ENCODE peak calls at places on chromosomes 7 and 10, in six cellular contexts. D, U, B, Q, C and T are unnamed samples.

GRCh38 chr10:79292789-79293746 is 54.2 kb upstream of the PPIF start:
- DNase-seq in D (peak), U (no peak), B (no peak), C (no peak), Q (no peak), T (peak)

GRCh38 chr7:39313958-39314357 is 252.2 kb upstream of the YAE1 start:
- DNase-seq in Q (no peak), U (no peak), B (no peak), D (no peak), C (no peak), T (no peak)

GRCh38 chr10:124259139-124259825 is 159.4 kb downstream of the OAT start:
- DNase-seq in Q (no peak), C (no peak), U (peak), D (no peak), B (no peak), T (no peak)

GRCh38 chr7:17546206-17546998 is 247.9 kb downstream of the AHR start:
- DNase-seq in Q (peak), C (no peak), D (no peak), U (peak), B (no peak), T (no peak)

GRCh38 chr7:92295391-92295790 is 49.6 kb downstream of the ANKIB1 start:
- DNase-seq in D (no peak), B (peak), U (no peak), Q (no peak), C (no peak), T (no peak)

GRCh38 chr7:39069886-39070881 is 92.5 kb downstream of the POU6F2 start:
- DNase-seq in D (no peak), Q (peak), U (no peak), B (no peak), C (no peak), T (no peak)

GRCh38 chr10:7563770-7564169 is 103.0 kb downstream of the ITIH5 start:
- DNase-seq in B (no peak), Q (no peak), C (no peak), D (no peak), U (no peak), T (no peak)

GRCh38 chr7:100126931-100127865 is at the start of gene MBLAC1:
- DNase-seq in U (peak), Q (peak), D (peak), C (peak), B (peak), T (peak)

GRCh38 chr7:132205515-132205914 is 370.8 kb downstream of the PLXNA4 start:
- DNase-seq in B (no peak), D (no peak), C (no peak), U (no peak), Q (peak), T (no peak)

GRCh38 chr10:18010050-18010449 is 58.3 kb downstream of the SLC39A12 start:
- DNase-seq in B (no peak), C (no peak), U (peak), D (no peak), Q (no peak), T (no peak)

GRCh38 chr7:44633254-44634186 is 27.1 kb downstream of the OGDH start:
- DNase-seq in U (peak), B (peak), D (peak), Q (peak), C (peak), T (no peak)

GRCh38 chr10:15369642-15370211 is 1.4 kb downstream of the FAM171A1 start:
- DNase-seq in D (no peak), U (peak), Q (no peak), C (no peak), B (peak), T (peak)

GRCh38 chr10:49844775-49845561 is 82.8 kb upstream of the OGDHL start:
- DNase-seq in B (no peak), C (no peak), U (peak), D (peak), Q (peak), T (peak)

GRCh38 chr10:74174533-74174932 is 23.5 kb downstream of the ADK start:
- DNase-seq in Q (no peak), D (no peak), U (no peak), B (no peak), C (no peak), T (no peak)

GRCh38 chr10:13716161-13717071 is 129.7 kb downstream of the PRPF18 start:
- DNase-seq in B (no peak), Q (no peak), U (peak), C (no peak), D (no peak), T (no peak)

GRCh38 chr7:14950013-14950412 is 47.5 kb upstream of the DGKB start:
- DNase-seq in B (no peak), Q (no peak), U (peak), D (peak), C (no peak), T (no peak)

GRCh38 chr7:19773361-19773760 is at the start of gene TMEM196:
- DNase-seq in D (no peak), B (no peak), U (no peak), C (no peak), Q (no peak), T (no peak)

GRCh38 chr10:24238527-24239247 is 29.7 kb downstream of the KIAA1217 start:
- DNase-seq in U (no peak), B (peak), Q (peak), C (no peak), D (peak), T (no peak)

GRCh38 chr10:103758294-103758681 is 97.1 kb downstream of the SH3PXD2A start:
- DNase-seq in C (no peak), U (peak), D (peak), B (no peak), Q (peak), T (no peak)

GRCh38 chr7:115635367-115635766 is 395.2 kb downstream of the TFEC start:
- DNase-seq in D (no peak), C (no peak), U (no peak), B (no peak), Q (peak), T (no peak)

GRCh38 chr7:145152589-145152988 is 316.7 kb upstream of the TPK1 start:
- DNase-seq in C (no peak), D (no peak), Q (no peak), U (no peak), B (no peak), T (no peak)

GRCh38 chr7:73973091-73973490 is 54.9 kb upstream of the ELN start:
- DNase-seq in B (peak), D (no peak), Q (no peak), C (no peak), U (no peak), T (no peak)

GRCh38 chr10:46306550-46307184 is 19.9 kb downstream of the ANTXRL start:
- DNase-seq in C (no peak), B (no peak), U (no peak), D (no peak), Q (peak), T (no peak)

GRCh38 chr7:11831727-11832495 is at the start of gene THSD7A:
- DNase-seq in D (peak), U (peak), C (no peak), B (peak), Q (no peak), T (peak)

GRCh38 chr10:102009801-102010425 is 46.1 kb downstream of the ARMH3 start:
- DNase-seq in Q (peak), U (peak), C (no peak), B (peak), D (peak), T (peak)

GRCh38 chr7:116802784-116803183 is 59.6 kb upstream of the CAPZA2 start:
- DNase-seq in U (peak), C (no peak), D (peak), Q (peak), B (peak), T (peak)

GRCh38 chr7:142638581-142638980 is 110.7 kb upstream of the PRSS1 start:
- DNase-seq in Q (no peak), D (no peak), B (no peak), C (no peak), U (no peak), T (no peak)

GRCh38 chr7:6172331-6173295 is 99.8 kb downstream of the CYTH3 start:
- DNase-seq in D (no peak), B (no peak), U (peak), C (no peak), Q (peak), T (no peak)

GRCh38 chr10:18423058-18423637 is 228.2 kb downstream of the NSUN6 start:
- DNase-seq in C (no peak), D (no peak), B (no peak), U (no peak), Q (no peak), T (no peak)

GRCh38 chr10:95560288-95561199 is 627 bp downstream of the SORBS1 start:
- DNase-seq in Q (no peak), C (peak), U (peak), D (peak), B (peak), T (peak)

GRCh38 chr7:44995555-44996493 is 4.2 kb upstream of the CCM2 start:
- DNase-seq in B (no peak), D (no peak), C (peak), Q (no peak), U (no peak), T (no peak)

GRCh38 chr10:132549416-132549815 is 11.8 kb downstream of the INPP5A start:
- DNase-seq in C (no peak), Q (no peak), D (no peak), U (no peak), B (no peak), T (no peak)

GRCh38 chr10:103454026-103454425 is 1.9 kb upstream of the CALHM2 start:
- DNase-seq in D (no peak), Q (no peak), U (no peak), C (no peak), B (no peak), T (no peak)

GRCh38 chr7:95508780-95509179 is 23.0 kb downstream of the ASB4 start:
- DNase-seq in Q (no peak), C (no peak), B (no peak), U (no peak), D (no peak), T (no peak)

GRCh38 chr10:52597189-52597863 is 175.3 kb downstream of the MBL2 start:
- DNase-seq in C (no peak), B (no peak), Q (no peak), U (peak), D (peak), T (no peak)

GRCh38 chr7:151608031-151608551 is 88.4 kb upstream of the RHEB start:
- DNase-seq in Q (peak), D (peak), U (peak), B (no peak), C (no peak), T (no peak)

GRCh38 chr7:135856356-135857144 is 107.9 kb upstream of the FAM180A start:
- DNase-seq in U (peak), C (no peak), B (no peak), Q (no peak), D (peak), T (no peak)

GRCh38 chr10:43598447-43598846 is 7.8 kb upstream of the ZNF485 start:
- DNase-seq in Q (no peak), B (no peak), D (no peak), U (no peak), C (no peak), T (no peak)

GRCh38 chr10:93852721-93853120 is 41.1 kb upstream of the SLC35G1 start:
- DNase-seq in U (no peak), D (no peak), C (no peak), B (no peak), Q (no peak), T (no peak)

GRCh38 chr7:30390872-30391646 is 87.5 kb downstream of the NOD1 start:
- DNase-seq in U (no peak), D (no peak), B (no peak), Q (no peak), C (no peak), T (no peak)